ENCODE peak calls at places on chromosomes 2 and 18, in nine cellular contexts. O, N, F, B, R, Q, T, K and C are unnamed samples.

GRCh38 chr2:58106896-58107295 is 60.3 kb downstream of the VRK2 start:
- DNase-seq in F (no peak), B (no peak), O (no peak), R (no peak), T (no peak), N (no peak), Q (no peak), K (no peak), C (peak)

GRCh38 chr2:63698825-63699548 is 110.2 kb downstream of the MDH1 start:
- DNase-seq in O (peak), T (peak), Q (peak), F (peak), N (peak), B (peak), K (peak), R (peak), C (peak)

GRCh38 chr2:144086965-144087364 is 433.0 kb downstream of the ZEB2 start:
- DNase-seq in T (no peak), K (no peak), Q (peak), O (no peak), B (no peak), F (no peak), N (no peak), R (no peak), C (peak)

GRCh38 chr2:215760526-215760925 is 252.8 kb downstream of the MREG start:
- DNase-seq in R (no peak), T (no peak), O (no peak), B (no peak), F (no peak), K (no peak), N (no peak), Q (no peak), C (peak)

GRCh38 chr2:101064868-101065549 is 62.9 kb downstream of the RPL31 start:
- DNase-seq in T (no peak), Q (peak), F (no peak), O (peak), K (no peak), R (peak), N (no peak), B (no peak), C (peak)

GRCh38 chr2:130341562-130342019 is 1.1 kb upstream of the IMP4 start:
- DNase-seq in R (no peak), F (no peak), Q (peak), T (no peak), B (no peak), K (no peak), O (no peak), N (no peak), C (no peak)

GRCh38 chr2:109020217-109020637 is 31.2 kb upstream of the EDAR start:
- DNase-seq in R (peak), T (no peak), Q (peak), B (no peak), N (no peak), O (no peak), K (no peak), F (peak), C (peak)

GRCh38 chr2:11201969-11202368 is 46.7 kb downstream of the SLC66A3 start:
- DNase-seq in Q (no peak), R (no peak), N (no peak), B (no peak), K (no peak), O (no peak), F (no peak), T (no peak), C (no peak)

GRCh38 chr2:241540766-241541561 is 17.6 kb upstream of the BOK start:
- DNase-seq in F (peak), R (no peak), B (peak), T (no peak), N (peak), Q (peak), O (peak), K (peak), C (peak)

GRCh38 chr2:181516992-181517391 is 59.8 kb downstream of the ITGA4 start:
- DNase-seq in O (no peak), R (no peak), Q (no peak), F (no peak), N (no peak), B (no peak), K (no peak), T (no peak), C (no peak)

DNA sequence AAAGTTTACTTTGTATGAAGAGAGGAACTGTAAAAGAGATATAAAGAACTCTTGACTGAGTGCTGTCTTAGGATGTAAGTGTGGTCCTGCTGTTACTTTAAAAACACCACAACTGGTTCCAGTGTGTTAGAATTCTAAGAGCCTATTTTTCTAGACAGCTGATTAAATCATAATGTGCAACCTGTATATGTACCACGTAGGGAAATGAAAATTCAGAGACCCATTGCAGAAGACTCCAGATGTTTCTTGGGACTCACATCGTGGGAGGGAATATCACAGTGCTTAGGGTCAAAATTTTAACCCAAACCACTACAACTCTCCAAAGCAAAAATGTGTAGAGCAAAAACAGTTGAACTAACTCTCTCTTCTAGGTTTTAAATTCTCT is 173.1 kb upstream of the RBMS1 start:
- DNase-seq in T (peak), F (no peak), N (no peak), O (no peak), R (no peak), B (no peak), K (no peak), Q (peak), C (no peak)
- H3K4me3 ChIP-seq in T (peak), F (no peak), N (no peak), O (no peak), R (peak), B (no peak), K (no peak), Q (peak), C (peak)

DNA sequence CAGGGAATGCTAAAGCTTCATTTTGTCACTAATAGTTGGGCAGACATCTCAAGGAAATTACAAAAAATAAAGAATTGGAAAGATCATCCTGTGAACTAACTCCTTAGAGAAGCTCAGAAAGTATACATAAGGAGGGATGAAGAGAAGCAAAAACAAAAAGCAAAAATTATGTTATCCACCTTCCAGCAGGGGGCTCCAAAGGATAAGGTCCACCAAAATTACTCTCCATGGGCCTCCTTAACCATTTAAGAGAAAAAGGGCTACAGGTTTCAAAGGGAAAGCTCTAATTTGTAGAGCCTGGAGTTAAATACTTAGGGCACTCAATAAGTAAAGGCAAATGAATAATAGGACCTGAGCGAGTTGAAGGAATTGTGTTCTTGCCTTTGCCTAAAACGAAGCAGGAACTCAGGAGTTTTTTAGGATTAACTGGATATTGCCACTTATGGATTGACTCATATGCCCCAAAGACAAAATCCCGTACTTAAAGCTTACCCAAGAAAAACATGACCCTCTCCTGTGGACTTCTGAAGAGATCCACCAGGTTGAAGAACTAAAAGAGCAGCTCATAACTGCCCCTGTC is 1167.9 kb downstream of the DSC3 start:
- DNase-seq in K (no peak), O (peak), R (peak), F (peak), N (peak), Q (peak), T (no peak), B (no peak), C (peak)
- TF ChIP-seq CTCF in K (no peak), O (peak), R (peak), F (peak), N (peak), Q (peak), T (peak), B (peak), C (peak)

GRCh38 chr2:203238711-203239526 is at the start of gene CYP20A1:
- DNase-seq in Q (peak), R (peak), K (peak), O (peak), T (peak), F (peak), N (peak), B (peak), C (peak)

GRCh38 chr2:203240491-203240890 is 1.7 kb downstream of the CYP20A1 start:
- DNase-seq in B (no peak), N (no peak), K (no peak), Q (no peak), T (no peak), O (no peak), F (no peak), R (no peak), C (no peak)

GRCh38 chr2:203238329-203238710 is 498 bp upstream of the CYP20A1 start:
- DNase-seq in K (no peak), B (no peak), T (no peak), R (no peak), F (no peak), Q (no peak), N (no peak), O (no peak), C (no peak)

GRCh38 chr2:203242518-203242917 is 3.7 kb downstream of the CYP20A1 start:
- DNase-seq in Q (no peak), O (no peak), K (no peak), F (no peak), B (no peak), R (no peak), N (no peak), T (no peak), C (no peak)

GRCh38 chr2:203237501-203238238 is 1.1 kb upstream of the CYP20A1 start:
- DNase-seq in Q (no peak), T (no peak), B (no peak), F (no peak), K (no peak), R (no peak), N (no peak), O (no peak), C (no peak)
- H3K4me3 ChIP-seq in Q (peak), T (no peak), B (no peak), F (peak), K (peak), R (no peak), N (peak), O (peak), C (no peak)

GRCh38 chr2:157593411-157593810 is 35.3 kb downstream of the ACVR1C start:
- DNase-seq in T (no peak), N (no peak), F (no peak), B (no peak), O (no peak), K (no peak), Q (no peak), R (no peak), C (no peak)

GRCh38 chr2:157601807-157602206 is 26.9 kb downstream of the ACVR1C start:
- DNase-seq in B (no peak), Q (no peak), N (no peak), T (no peak), K (no peak), O (no peak), F (no peak), R (no peak), C (no peak)

GRCh38 chr2:157592374-157592773 is 36.3 kb downstream of the ACVR1C start:
- DNase-seq in F (no peak), K (no peak), R (no peak), T (no peak), O (no peak), N (no peak), Q (no peak), B (no peak), C (no peak)

GRCh38 chr2:157592983-157593382 is 35.7 kb downstream of the ACVR1C start:
- DNase-seq in O (no peak), T (no peak), N (no peak), F (no peak), B (no peak), K (no peak), Q (peak), R (no peak), C (peak)

DNA sequence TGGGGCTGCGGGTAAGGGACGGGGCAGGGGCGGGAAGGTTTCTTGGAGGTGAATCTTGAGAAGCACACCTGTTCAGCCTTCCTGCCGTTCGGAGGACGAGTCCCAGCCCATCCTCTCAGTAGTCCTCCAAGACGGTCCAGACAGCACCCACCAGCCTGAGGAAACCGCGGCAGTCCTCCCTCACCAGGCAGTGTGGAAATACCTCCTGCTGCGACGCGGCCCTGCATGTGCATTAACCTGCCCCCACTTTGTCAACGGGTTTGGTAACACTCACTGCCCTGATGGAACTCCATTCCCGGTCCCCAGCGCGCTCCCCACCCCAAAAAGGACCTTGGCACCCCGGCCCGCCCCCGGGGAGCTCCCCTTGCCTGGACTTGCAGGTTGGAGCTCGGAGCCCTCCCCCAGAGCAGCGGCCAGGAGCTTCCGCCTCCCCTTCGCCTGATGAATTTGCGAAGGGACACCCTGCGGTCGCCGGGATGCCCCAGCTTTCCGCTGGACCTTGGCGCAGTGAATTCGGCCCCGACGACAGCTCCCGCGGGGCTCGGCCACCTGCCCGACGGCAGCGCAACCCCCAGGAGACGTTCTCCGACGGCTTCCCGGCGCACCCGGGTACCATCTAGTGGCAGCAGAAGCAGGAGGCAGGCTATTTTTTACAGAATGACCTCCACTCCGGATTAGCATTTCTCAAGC is 31.5 kb downstream of the ACVR1C start:
- DNase-seq in T (no peak), F (peak), B (no peak), O (peak), Q (peak), K (no peak), R (no peak), N (peak), C (peak)
- TF ChIP-seq CTCF in T (peak), F (peak), B (peak), O (peak), Q (peak), K (no peak), R (peak), N (peak), C (peak)

GRCh38 chr18:9090578-9090977 is 11.9 kb upstream of the NDUFV2 start:
- DNase-seq in N (no peak), O (no peak), F (no peak), K (no peak), B (no peak), T (no peak), R (no peak), Q (no peak), C (no peak)
- H3K4me3 ChIP-seq in N (no peak), O (no peak), F (no peak), K (no peak), B (no peak), T (no peak), R (no peak), Q (no peak), C (no peak)